ENCODE peak calls at places on chromosomes 6 and 20, in six cellular contexts. B is RWPE1, H is pancreas, R is endothelial cell, A is mucosa of descending colon, O is AG09309. G is an unnamed sample.

GRCh38 chr6:124400600-124400999 is 561.6 kb upstream of the RNF217 start:
- DNase-seq in B (no peak), H (no peak), R (no peak), A (no peak), O (no peak), G (no peak)

GRCh38 chr6:130864344-130864743 is 37.1 kb downstream of the SMLR1 start:
- DNase-seq in B (no peak), H (no peak), R (no peak), A (no peak), O (no peak), G (no peak)

GRCh38 chr6:144330588-144330987 is 45.5 kb downstream of the UTRN start:
- DNase-seq in B (peak), H (peak), R (no peak), A (peak), O (no peak), G (no peak)

GRCh38 chr20:24350923-24351368 is 118.5 kb upstream of the SYNDIG1 start:
- DNase-seq in B (no peak), H (no peak), R (no peak), A (no peak), O (peak), G (no peak)

GRCh38 chr20:63686492-63687321 is 9.7 kb upstream of the TNFRSF6B start:
- DNase-seq in B (peak), H (peak), R (no peak), A (peak), O (peak), G (peak)

GRCh38 chr6:1240766-1241165 is 71.1 kb upstream of the FOXQ1 start:
- DNase-seq in B (peak), H (no peak), R (no peak), A (no peak), O (no peak), G (no peak)

GRCh38 chr6:37657117-37657886 is 40.4 kb downstream of the MDGA1 start:
- DNase-seq in B (peak), H (no peak), R (no peak), A (no peak), O (no peak), G (peak)

GRCh38 chr20:32629813-32630212 is 43.9 kb downstream of the C20orf203 start:
- DNase-seq in B (no peak), H (no peak), R (no peak), A (no peak), O (no peak), G (no peak)

GRCh38 chr6:35392111-35392702 is 49.8 kb downstream of the PPARD start:
- DNase-seq in B (peak), H (peak), R (no peak), A (peak), O (no peak), G (peak)

GRCh38 chr6:90319044-90319443 is 22.4 kb upstream of the BACH2 start:
- DNase-seq in B (no peak), H (no peak), R (no peak), A (no peak), O (no peak), G (no peak)

GRCh38 chr6:121201108-121201507 is 133.2 kb downstream of the TBC1D32 start:
- DNase-seq in B (peak), H (no peak), R (no peak), A (no peak), O (no peak), G (no peak)

GRCh38 chr6:100901582-100901981 is 20.5 kb upstream of the ASCC3 start:
- DNase-seq in B (no peak), H (no peak), R (no peak), A (no peak), O (no peak), G (no peak)

GRCh38 chr6:47168176-47168575 is 126.0 kb upstream of the ADGRF1 start:
- DNase-seq in B (peak), H (no peak), R (no peak), A (no peak), O (peak), G (peak)

GRCh38 chr6:118174071-118174470 is 267.0 kb downstream of the SLC35F1 start:
- DNase-seq in B (no peak), H (no peak), R (no peak), A (no peak), O (no peak), G (no peak)

GRCh38 chr20:60035-60918 is 27.2 kb upstream of the DEFB125 start:
- DNase-seq in B (no peak), H (no peak), R (no peak), A (no peak), O (no peak), G (no peak)

GRCh38 chr20:24507182-24507853 is 37.9 kb downstream of the SYNDIG1 start:
- DNase-seq in B (peak), H (no peak), R (no peak), A (no peak), O (no peak), G (no peak)

GRCh38 chr6:53854843-53855567 is 60.2 kb downstream of the LRRC1 start:
- DNase-seq in B (no peak), H (no peak), R (no peak), A (no peak), O (no peak), G (no peak)

GRCh38 chr6:26420607-26421235 is 18.6 kb downstream of the BTN3A1 start:
- DNase-seq in B (peak), H (no peak), R (peak), A (peak), O (no peak), G (peak)

GRCh38 chr20:19968488-19969073 is 48.6 kb upstream of the NAA20 start:
- DNase-seq in B (no peak), H (no peak), R (no peak), A (no peak), O (no peak), G (no peak)

GRCh38 chr20:51402201-51402600 is 140.3 kb downstream of the NFATC2 start:
- DNase-seq in B (no peak), H (no peak), R (no peak), A (peak), O (no peak), G (no peak)

GRCh38 chr20:43655937-43656336 is 11.0 kb upstream of the MYBL2 start:
- DNase-seq in B (no peak), H (no peak), R (no peak), A (no peak), O (no peak), G (no peak)

GRCh38 chr20:50191566-50192363 is 1.1 kb downstream of the CEBPB start:
- DNase-seq in B (peak), H (peak), R (peak), A (peak), O (no peak), G (peak)

GRCh38 chr6:136016228-136017225 is 165.0 kb downstream of the PDE7B start:
- DNase-seq in B (no peak), H (no peak), R (no peak), A (no peak), O (no peak), G (no peak)

GRCh38 chr6:34055223-34055933 is 90.5 kb downstream of the GRM4 start:
- DNase-seq in B (peak), H (peak), R (peak), A (peak), O (no peak), G (peak)

GRCh38 chr6:145763742-145764141 is 28.4 kb upstream of the EPM2A start:
- DNase-seq in B (no peak), H (no peak), R (no peak), A (no peak), O (no peak), G (no peak)

GRCh38 chr6:32198866-32199265 is 6.4 kb upstream of the GPSM3 start:
- DNase-seq in B (no peak), H (peak), R (no peak), A (no peak), O (no peak), G (no peak)

GRCh38 chr20:7031222-7031621 is 263.7 kb downstream of the BMP2 start:
- DNase-seq in B (no peak), H (no peak), R (peak), A (peak), O (no peak), G (no peak)

GRCh38 chr6:2129076-2129695 is 116.2 kb downstream of the GMDS start:
- DNase-seq in B (no peak), H (no peak), R (no peak), A (no peak), O (no peak), G (no peak)

GRCh38 chr6:34315780-34316179 is 67.0 kb upstream of the SMIM29 start:
- DNase-seq in B (no peak), H (no peak), R (no peak), A (no peak), O (no peak), G (no peak)

GRCh38 chr6:1182722-1183521 is 129.0 kb upstream of the FOXQ1 start:
- DNase-seq in B (no peak), H (no peak), R (no peak), A (no peak), O (no peak), G (no peak)

GRCh38 chr20:52965819-52966218 is 6.3 kb upstream of the TSHZ2 start:
- DNase-seq in B (peak), H (no peak), R (no peak), A (no peak), O (no peak), G (no peak)
- TF ChIP-seq CTCF in B (no peak), H (no peak), R (no peak), A (no peak), O (no peak), G (no peak)

DNA sequence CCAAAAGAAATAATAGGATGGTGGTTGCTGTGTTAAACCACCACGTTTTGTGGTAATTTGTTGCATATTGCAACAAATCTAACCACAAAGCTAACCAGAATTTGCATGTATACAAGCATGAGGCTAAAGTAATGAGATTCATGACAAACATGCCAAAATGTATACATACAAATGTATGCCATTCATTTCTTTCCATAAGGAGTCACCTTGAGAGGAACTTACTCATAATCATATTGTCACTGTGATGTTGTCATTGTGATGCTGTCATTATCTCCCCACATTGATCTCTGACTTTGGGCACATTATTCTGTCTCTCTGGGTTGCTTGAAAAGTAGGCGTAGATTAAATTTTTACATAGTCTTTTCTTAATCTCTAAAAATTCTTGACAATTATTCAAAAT is 886.8 kb upstream of the FLRT3 start:
- DNase-seq in B (no peak), H (no peak), R (no peak), A (no peak), O (no peak), G (no peak)
- TF ChIP-seq CTCF in B (no peak), H (no peak), R (no peak), A (no peak), O (no peak), G (no peak)

DNA sequence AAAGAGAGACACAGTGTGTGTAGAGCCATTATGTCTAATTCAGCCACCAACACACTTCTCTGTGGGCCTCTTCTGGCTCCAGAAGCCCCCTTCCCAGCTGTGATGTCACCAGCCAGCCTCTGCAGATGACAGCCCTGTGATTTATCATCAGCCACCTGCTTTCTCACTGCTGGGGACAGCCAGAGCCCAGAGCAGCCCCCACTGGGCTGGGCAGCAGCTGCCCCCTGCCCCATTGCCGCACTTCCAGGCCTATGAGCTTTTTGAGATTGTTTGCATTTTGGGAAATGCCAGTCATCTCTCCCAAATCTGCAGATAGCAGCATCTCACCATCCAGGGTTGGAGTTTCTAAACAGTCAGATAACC is 21.9 kb upstream of the STX16 start:
- DNase-seq in B (no peak), H (no peak), R (no peak), A (no peak), O (no peak), G (no peak)
- TF ChIP-seq CTCF in B (no peak), H (no peak), R (no peak), A (no peak), O (no peak), G (no peak)

DNA sequence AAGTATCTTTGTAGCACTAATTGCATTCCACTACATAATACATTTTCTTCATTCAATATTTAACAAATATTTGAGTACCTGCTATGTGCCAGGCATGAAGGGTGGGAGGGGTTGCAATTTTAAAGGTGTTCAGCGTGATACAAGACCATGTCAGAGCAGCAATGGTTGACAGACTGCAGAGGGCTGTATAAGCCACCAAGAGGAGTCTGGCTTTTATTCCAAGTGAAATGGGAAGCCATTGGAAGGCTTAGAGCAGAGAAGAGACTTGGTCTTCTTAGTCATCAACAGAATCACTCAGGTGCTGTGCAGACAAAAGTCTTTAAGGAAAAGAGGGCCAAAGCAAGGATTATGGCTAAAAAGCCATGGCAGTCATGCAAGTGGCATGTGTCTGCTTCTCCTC is 360.8 kb upstream of the ARID1B start:
- DNase-seq in B (no peak), H (no peak), R (no peak), A (no peak), O (no peak), G (no peak)
- TF ChIP-seq CTCF in B (no peak), H (no peak), R (no peak), A (no peak), O (no peak), G (no peak)